ENCODE peak calls at places on chromosomes 12 and 14, in ten cellular contexts. C is GM13977; Z is OCI-LY7; X is keratinocyte; S is testis; E is AG09309; M is stomach; W is tibial artery; Y is RWPE1; P is CD8-positive, alpha-beta T cell. V is an unnamed sample.

GRCh38 chr12:70372881-70373280 is 6.8 kb downstream of the KCNMB4 start:
- DNase-seq in C (no peak), E (no peak), S (no peak), X (no peak), Y (no peak), W (no peak), Z (no peak), P (no peak), M (no peak), V (no peak)

GRCh38 chr14:74622257-74622656 is 10.2 kb upstream of the LTBP2 start:
- DNase-seq in X (no peak), C (no peak), W (no peak), E (no peak), Z (no peak), Y (no peak), P (no peak), S (no peak), M (no peak), V (no peak)

GRCh38 chr12:109952160-109952858 is 43.9 kb downstream of the GIT2 start:
- DNase-seq in Z (no peak), Y (no peak), S (no peak), W (no peak), P (no peak), E (no peak), C (peak; percentile 38), M (no peak), X (no peak), V (peak; percentile 45)

GRCh38 chr14:24630087-24630871 is 3.7 kb downstream of the GZMB start:
- DNase-seq in W (no peak), Y (no peak), M (no peak), S (no peak), X (no peak), P (no peak), E (no peak), C (no peak), Z (no peak), V (no peak)

GRCh38 chr12:95117178-95117599 is 43.8 kb upstream of the NR2C1 start:
- DNase-seq in E (peak; percentile 39), C (peak; percentile 66), X (no peak), W (peak; percentile 67), S (peak; percentile 87), P (peak; percentile 67), Y (no peak), Z (peak; percentile 89), M (peak; percentile 74), V (peak; percentile 64)

GRCh38 chr14:104537613-104537988 is 42.0 kb upstream of the C14orf180 start:
- DNase-seq in S (no peak), C (no peak), P (no peak), E (no peak), Z (no peak), M (no peak), W (no peak), X (no peak), Y (no peak), V (no peak)

GRCh38 chr12:96196781-96197180 is 2.6 kb downstream of the ELK3 start:
- DNase-seq in C (no peak), S (no peak), E (no peak), W (no peak), P (no peak), M (no peak), Y (no peak), X (no peak), Z (no peak), V (no peak)

GRCh38 chr14:58200480-58200841 is 512 bp downstream of the ACTR10 start:
- DNase-seq in Z (no peak), W (no peak), X (no peak), S (no peak), E (no peak), P (no peak), M (no peak), C (no peak), Y (peak; percentile 2), V (no peak)

GRCh38 chr12:20097561-20097960 is 270.8 kb upstream of the PDE3A start:
- DNase-seq in Y (no peak), M (no peak), P (no peak), S (no peak), E (peak; percentile 24), W (no peak), X (no peak), C (peak; percentile 59), Z (no peak), V (peak; percentile 14)

GRCh38 chr12:111056618-111057521 is 136.5 kb upstream of the MYL2 start:
- DNase-seq in C (peak; percentile 69), W (no peak), Y (no peak), S (no peak), M (no peak), Z (peak; percentile 83), X (no peak), E (no peak), P (peak; percentile 63), V (peak; percentile 68)

GRCh38 chr14:19947413-19948090 is 16.8 kb downstream of the OR4K1 start:
- DNase-seq in M (no peak), P (no peak), Z (no peak), E (no peak), W (no peak), Y (no peak), X (no peak), C (no peak), S (no peak), V (no peak)
- TF ChIP-seq CTCF in M (no peak), P (no peak), Z (peak; percentile 60), E (no peak), W (no peak), Y (no peak), X (no peak), C (no peak), S (no peak), V (no peak)

GRCh38 chr14:34872822-34873590 is 2.2 kb downstream of the BAZ1A start:
- DNase-seq in M (no peak), Z (peak; percentile 23), X (peak; percentile 61), P (no peak), W (no peak), E (no peak), Y (peak; percentile 68), S (peak; percentile 89), C (peak; percentile 31), V (no peak)

GRCh38 chr14:34874386-34875030 is 652 bp downstream of the BAZ1A start:
- DNase-seq in P (peak; percentile 58), S (peak; percentile 56), M (peak; percentile 52), C (peak; percentile 72), W (peak; percentile 43), E (no peak), X (no peak), Y (peak; percentile 31), Z (peak; percentile 70), V (peak; percentile 59)

GRCh38 chr14:34873591-34874385 is 1.4 kb downstream of the BAZ1A start:
- DNase-seq in S (no peak), C (peak; percentile 85), P (peak; percentile 83), Z (peak; percentile 90), X (no peak), Y (peak; percentile 53), M (peak; percentile 82), W (peak; percentile 94), E (no peak), V (peak; percentile 85)

DNA sequence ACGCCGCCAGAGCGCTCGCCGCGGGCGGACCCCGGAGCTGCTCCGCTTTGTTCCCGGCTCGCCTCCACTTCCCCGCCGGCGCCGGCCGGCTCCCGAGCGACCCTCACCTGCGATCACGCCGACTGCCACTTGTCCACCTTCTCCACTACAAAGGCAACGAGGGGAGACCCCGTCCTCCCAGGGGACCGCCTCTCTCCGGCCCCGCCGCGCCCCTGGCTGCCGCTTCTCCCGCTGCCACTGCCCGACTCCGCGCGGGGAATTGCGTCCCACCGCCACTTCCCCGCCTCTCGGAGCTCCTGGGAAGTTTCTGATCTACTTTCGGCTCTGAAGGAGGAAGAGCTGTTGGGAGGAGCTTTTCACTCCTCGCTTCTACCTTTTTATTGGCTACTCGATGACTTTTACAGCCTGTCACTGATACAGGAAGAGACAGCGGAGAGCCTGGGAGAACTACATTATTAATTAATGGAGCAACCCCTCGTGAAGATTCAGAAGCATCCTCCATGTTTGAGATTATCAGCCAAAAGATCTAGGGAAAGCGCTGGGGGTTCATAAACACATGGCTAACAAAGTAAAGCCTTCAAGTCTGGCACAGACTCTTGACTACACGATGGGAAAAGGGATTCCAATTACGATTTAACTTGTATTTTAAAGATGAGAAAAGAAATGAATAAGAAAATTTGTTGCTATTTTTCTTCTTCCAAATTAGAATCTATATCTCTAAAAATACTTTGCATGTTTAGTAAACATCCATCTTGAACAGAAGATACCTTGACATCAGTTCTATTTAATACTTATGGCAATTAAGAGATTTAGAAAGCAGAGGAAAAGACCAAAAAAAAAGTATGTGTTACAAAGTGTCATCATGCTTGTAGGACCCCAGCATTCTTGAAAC is at the start of gene BAZ1A:
- DNase-seq in S (peak; percentile 80), Y (peak; percentile 86), W (peak; percentile 57), E (peak; percentile 59), Z (peak; percentile 82), C (peak; percentile 83), X (no peak), M (peak; percentile 64), P (peak; percentile 40), V (peak; percentile 80)
- TF ChIP-seq CTCF in S (no peak), Y (no peak), W (peak; percentile 28), E (peak; percentile 13), Z (no peak), C (no peak), X (no peak), M (no peak), P (no peak), V (no peak)

DNA sequence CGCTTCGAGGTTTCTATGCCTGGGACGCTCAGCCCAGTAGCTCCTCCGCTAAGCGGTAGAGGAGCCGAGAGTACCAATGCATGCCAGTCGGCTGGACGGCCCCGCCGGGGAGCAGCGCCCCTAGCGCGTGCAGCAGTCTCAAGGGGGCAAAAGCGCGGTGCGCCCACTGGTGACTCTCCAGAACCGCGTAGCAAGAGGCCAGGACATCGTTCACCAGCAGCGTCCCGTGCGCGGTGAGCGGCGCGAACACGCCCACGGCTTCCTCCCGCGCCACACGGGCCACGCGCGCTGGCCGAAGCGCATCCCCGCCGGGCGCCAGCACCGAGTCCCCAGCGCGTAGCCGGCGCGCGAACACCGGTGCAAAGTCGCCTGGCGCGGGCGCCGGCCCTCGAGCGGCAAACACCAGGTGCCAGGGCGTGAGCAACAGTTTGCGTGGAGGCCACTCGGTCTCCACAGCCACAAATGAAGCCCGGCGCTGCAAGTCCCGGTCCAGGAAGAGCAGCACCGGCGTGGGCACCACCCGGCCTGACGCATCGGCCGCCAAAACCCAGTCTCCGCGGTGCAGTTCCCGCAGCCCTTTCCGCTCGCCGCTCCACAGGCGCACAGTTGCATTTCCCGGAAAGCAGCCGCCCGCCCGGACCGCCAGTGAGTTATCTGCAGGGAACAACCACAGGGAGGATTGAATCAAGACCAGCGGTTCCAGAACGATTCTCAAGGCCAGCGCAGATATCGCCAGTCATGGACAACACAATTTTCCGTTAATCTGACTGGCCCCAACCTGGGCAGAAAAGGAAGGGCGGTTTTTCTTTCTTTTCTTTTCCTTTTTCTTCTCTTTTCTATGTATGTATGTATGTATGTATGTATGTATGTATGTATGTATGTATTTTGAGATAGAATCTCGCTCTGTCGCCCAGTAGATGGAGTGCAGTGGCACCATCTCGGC is 4.5 kb downstream of the DHH start:
- DNase-seq in E (no peak), X (no peak), M (peak; percentile 31), P (peak; percentile 27), C (peak; percentile 45), Z (peak; percentile 46), W (peak; percentile 37), S (peak; percentile 64), Y (no peak), V (no peak)
- TF ChIP-seq CTCF in E (peak; percentile 24), X (peak; percentile 42), M (peak; percentile 9), P (peak; percentile 29), C (peak; percentile 19), Z (peak; percentile 68), W (peak; percentile 5), S (no peak), Y (peak; percentile 26), V (peak; percentile 5)

DNA sequence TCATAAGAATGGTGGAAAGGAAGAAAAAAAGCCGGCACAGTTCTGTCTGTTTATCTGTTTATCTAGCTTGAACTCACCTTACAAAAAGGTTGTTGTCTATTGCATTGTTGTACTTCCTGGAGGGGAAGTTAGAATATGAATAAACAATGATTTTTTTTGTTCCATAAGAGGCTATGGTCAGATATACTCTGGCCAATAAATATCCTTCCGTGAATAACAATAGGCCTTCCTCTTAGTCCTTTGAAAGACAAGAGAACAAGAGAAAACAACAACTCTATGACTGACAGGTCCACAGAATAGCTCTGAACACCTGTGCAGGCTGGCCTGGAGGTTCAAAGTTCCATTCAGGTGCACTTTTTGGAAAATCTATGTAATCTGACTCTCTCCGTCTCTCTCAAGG is 192.8 kb upstream of the KRR1 start:
- DNase-seq in W (no peak), C (no peak), Y (no peak), P (no peak), X (no peak), S (no peak), M (no peak), Z (no peak), E (no peak), V (no peak)
- TF ChIP-seq CTCF in W (no peak), C (no peak), Y (no peak), P (no peak), X (no peak), S (no peak), M (no peak), Z (no peak), E (no peak), V (no peak)

V was measured in GM10248.